ENCODE peak calls at places on chromosomes 4 and X, in nine cellular contexts. R is Kasumi-1, X is frontal cortex, O is choroid plexus epithelial cell, W is fibroblast of the conjunctiva, S is mammary epithelial cell, Z is RPMI8226, F is HepG2, T is SHP77 treated with DMSO at 0.1 percent for 48 hours. J is an unnamed sample.

GRCh38 chr4:118974758-118975157 is 86.1 kb downstream of the SYNPO2 start:
- DNase-seq in R (no peak), F (no peak), Z (no peak), S (peak), T (no peak), W (no peak), O (peak), X (no peak), J (no peak)

GRCh38 chr4:112312610-112313239 is 15.6 kb downstream of the ALPK1 start:
- DNase-seq in S (no peak), O (no peak), T (no peak), R (peak), X (no peak), Z (no peak), F (no peak), W (no peak), J (no peak)

GRCh38 chr4:74202062-74202586 is 44.2 kb downstream of the MTHFD2L start:
- DNase-seq in Z (no peak), X (no peak), T (no peak), W (no peak), F (peak), S (no peak), R (no peak), O (no peak), J (peak)

GRCh38 chr4:96472103-96472867 is 632.4 kb downstream of the PDHA2 start:
- DNase-seq in Z (no peak), W (no peak), X (no peak), F (no peak), S (no peak), T (no peak), R (no peak), O (peak), J (peak)

GRCh38 chr4:85391568-85392410 is 83.2 kb upstream of the ARHGAP24 start:
- DNase-seq in O (no peak), F (no peak), W (no peak), S (no peak), R (no peak), X (no peak), T (no peak), Z (no peak), J (no peak)

GRCh38 chr4:128979934-128980333 is 113.4 kb downstream of the SCLT1 start:
- DNase-seq in T (no peak), X (no peak), Z (no peak), R (no peak), O (peak), W (peak), F (no peak), S (peak), J (peak)

GRCh38 chrX:110420771-110421498 is 62.3 kb downstream of the RTL9 start:
- DNase-seq in W (no peak), R (peak), Z (peak), O (peak), F (no peak), X (no peak), T (no peak), S (no peak), J (peak)

GRCh38 chr4:109967798-109968520 is 55.3 kb downstream of the EGF start:
- DNase-seq in R (peak), W (no peak), Z (no peak), T (no peak), X (no peak), S (peak), O (peak), F (no peak), J (peak)

GRCh38 chrX:9942086-9942485 is 25.1 kb upstream of the CLDN34 start:
- DNase-seq in F (no peak), O (no peak), W (no peak), Z (no peak), S (no peak), T (no peak), X (no peak), R (no peak), J (no peak)

GRCh38 chr4:150368667-150369066 is 213.3 kb upstream of the MAB21L2 start:
- DNase-seq in W (no peak), T (no peak), R (no peak), S (no peak), Z (no peak), X (no peak), O (no peak), F (no peak), J (no peak)

GRCh38 chr4:158193171-158193749 is 17.0 kb upstream of the TMEM144 start:
- DNase-seq in S (no peak), Z (no peak), W (no peak), T (no peak), O (peak), R (peak), F (peak), X (no peak), J (peak)

GRCh38 chr4:108224628-108225053 is 55.9 kb upstream of the LEF1 start:
- DNase-seq in Z (peak), S (no peak), W (no peak), R (no peak), O (peak), T (no peak), X (no peak), F (no peak), J (no peak)

GRCh38 chrX:20143539-20143938 is 1.9 kb upstream of the EIF1AX start:
- DNase-seq in Z (no peak), F (peak), T (no peak), O (no peak), S (no peak), X (no peak), R (no peak), W (no peak), J (peak)

GRCh38 chr4:14529653-14530052 is 472.6 kb upstream of the CPEB2 start:
- DNase-seq in W (no peak), S (no peak), Z (no peak), O (peak), R (peak), F (no peak), T (no peak), X (no peak), J (peak)

GRCh38 chr4:126595643-126596042 is 1037.1 kb upstream of the INTU start:
- DNase-seq in R (no peak), O (no peak), S (no peak), F (no peak), X (no peak), W (no peak), Z (no peak), T (no peak), J (no peak)

GRCh38 chr4:148204892-148205291 is 237.3 kb downstream of the NR3C2 start:
- DNase-seq in Z (no peak), O (no peak), S (no peak), W (no peak), F (no peak), R (no peak), X (no peak), T (no peak), J (no peak)

GRCh38 chrX:120625366-120625765 is 4.5 kb downstream of the C1GALT1C1 start:
- DNase-seq in S (no peak), X (no peak), O (no peak), F (no peak), W (no peak), Z (no peak), R (no peak), T (no peak), J (no peak)

GRCh38 chrX:17564689-17565409 is 172.4 kb upstream of the SCML1 start:
- DNase-seq in Z (no peak), W (no peak), S (peak), O (peak), T (no peak), F (no peak), X (no peak), R (no peak), J (no peak)

GRCh38 chrX:357035-357692 is 29.5 kb downstream of the PPP2R3B start:
- DNase-seq in S (no peak), F (no peak), T (no peak), R (no peak), X (no peak), Z (no peak), W (no peak), O (no peak), J (no peak)

GRCh38 chrX:24498181-24498580 is 33.1 kb downstream of the PDK3 start:
- DNase-seq in O (peak), T (no peak), Z (peak), F (peak), S (no peak), X (no peak), R (no peak), W (no peak), J (peak)

GRCh38 chr4:153486281-153487151 is 20.4 kb downstream of the TMEM131L start:
- DNase-seq in Z (no peak), X (no peak), S (peak), W (peak), F (peak), T (no peak), R (no peak), O (peak), J (peak)

GRCh38 chr4:173119818-173120217 is 48.8 kb upstream of the GALNT7 start:
- DNase-seq in S (peak), F (no peak), W (no peak), T (no peak), X (no peak), R (no peak), Z (no peak), O (peak), J (no peak)

GRCh38 chr4:189445613-189446012 is 495.1 kb upstream of the FRG1 start:
- DNase-seq in Z (no peak), X (no peak), F (no peak), S (no peak), R (no peak), W (no peak), T (no peak), O (no peak), J (peak)

GRCh38 chr4:15031993-15032660 is 29.8 kb downstream of the CPEB2 start:
- DNase-seq in Z (no peak), W (no peak), O (peak), S (peak), R (no peak), T (no peak), F (no peak), X (no peak), J (no peak)

GRCh38 chrX:11119295-11119943 is 8.3 kb downstream of the HCCS start:
- DNase-seq in O (no peak), X (no peak), W (no peak), S (no peak), T (no peak), Z (no peak), R (no peak), F (no peak), J (no peak)

GRCh38 chr4:47071863-47072441 is 40.6 kb downstream of the GABRB1 start:
- DNase-seq in S (peak), O (peak), W (no peak), Z (no peak), T (no peak), R (no peak), X (no peak), F (no peak), J (peak)

GRCh38 chrX:74458738-74459137 is 37.4 kb downstream of the SLC16A2 start:
- DNase-seq in W (peak), Z (no peak), T (no peak), F (no peak), R (no peak), O (peak), S (peak), X (no peak), J (peak)

GRCh38 chr4:4854649-4855292 is 4.7 kb upstream of the MSX1 start:
- DNase-seq in S (no peak), Z (no peak), T (no peak), F (no peak), O (no peak), W (no peak), R (no peak), X (no peak), J (no peak)

GRCh38 chrX:34654939-34655338 is 2.1 kb downstream of the TMEM47 start:
- DNase-seq in R (no peak), X (no peak), F (no peak), W (no peak), T (no peak), Z (no peak), O (peak), S (peak), J (no peak)

GRCh38 chr4:150476776-150477175 is 105.2 kb upstream of the MAB21L2 start:
- DNase-seq in W (no peak), F (no peak), R (no peak), Z (no peak), T (no peak), S (peak), X (no peak), O (no peak), J (no peak)

GRCh38 chr4:77819836-77820679 is 890 bp upstream of the CNOT6L start:
- DNase-seq in T (peak), O (peak), R (peak), W (peak), F (peak), S (peak), Z (peak), X (peak), J (peak)

GRCh38 chr4:7973545-7973981 is 33.9 kb upstream of the AFAP1 start:
- DNase-seq in W (no peak), F (no peak), T (no peak), R (no peak), X (no peak), O (peak), Z (no peak), S (peak), J (no peak)

GRCh38 chrX:68508799-68509198 is 9.9 kb downstream of the YIPF6 start:
- DNase-seq in W (no peak), R (no peak), O (peak), X (no peak), S (peak), F (no peak), T (no peak), Z (no peak), J (peak)

GRCh38 chr4:44016582-44017421 is 431.8 kb downstream of the KCTD8 start:
- DNase-seq in T (no peak), X (no peak), O (peak), W (no peak), F (peak), S (no peak), R (no peak), Z (peak), J (peak)

GRCh38 chrX:68894142-68894512 is 65.3 kb downstream of the EFNB1 start:
- DNase-seq in O (no peak), S (no peak), T (no peak), Z (no peak), F (no peak), X (no peak), R (no peak), W (no peak), J (no peak)